ENCODE peak calls at places on chromosomes 5 and 9, in five cellular contexts. F is GM23248, C is mammary epithelial cell, W is HepG2, E is fibroblast of lung. R is an unnamed sample.

GRCh38 chr9:133103183-133103986 is 17.7 kb downstream of the RALGDS start:
- DNase-seq in F (peak; percentile 45), C (no peak), W (peak; percentile 34), E (peak; percentile 10), R (peak; percentile 46)

GRCh38 chr5:132456553-132457361 is 33.8 kb downstream of the IRF1 start:
- DNase-seq in F (peak; percentile 90), C (no peak), W (no peak), E (peak; percentile 73), R (peak; percentile 84)

GRCh38 chr9:113546566-113546965 is 83.0 kb downstream of the RGS3 start:
- DNase-seq in F (no peak), C (no peak), W (no peak), E (no peak), R (no peak)

GRCh38 chr5:178208540-178209227 is 4.4 kb downstream of the HNRNPAB start:
- DNase-seq in F (peak; percentile 39), C (no peak), W (no peak), E (no peak), R (no peak)

GRCh38 chr9:118577121-118577520 is 792.1 kb downstream of the BRINP1 start:
- DNase-seq in F (peak; percentile 80), C (peak; percentile 41), W (no peak), E (peak; percentile 79), R (no peak)

GRCh38 chr5:26945881-26946280 is 92.5 kb downstream of the CDH9 start:
- DNase-seq in F (no peak), C (no peak), W (no peak), E (peak; percentile 6), R (no peak)

GRCh38 chr5:111859533-111860270 is 102.7 kb upstream of the NREP start:
- DNase-seq in F (peak; percentile 86), C (no peak), W (no peak), E (peak; percentile 87), R (no peak)

GRCh38 chr5:138544171-138545134 is 1.4 kb upstream of the ETF1 start:
- DNase-seq in F (peak; percentile 80), C (peak; percentile 30), W (no peak), E (peak; percentile 42), R (no peak)

GRCh38 chr9:93620881-93621820 is 44.8 kb downstream of the PHF2 start:
- DNase-seq in F (no peak), C (no peak), W (no peak), E (no peak), R (no peak)

GRCh38 chr9:121326130-121326838 is 43.8 kb downstream of the STOM start:
- DNase-seq in F (peak; percentile 93), C (peak; percentile 23), W (no peak), E (peak; percentile 63), R (no peak)

GRCh38 chr9:124471761-124472160 is 21.5 kb downstream of the ADGRD2 start:
- DNase-seq in F (no peak), C (no peak), W (no peak), E (no peak), R (no peak)

GRCh38 chr5:112885001-112885400 is 23.9 kb downstream of the SRP19 start:
- DNase-seq in F (no peak), C (no peak), W (no peak), E (no peak), R (no peak)

DNA sequence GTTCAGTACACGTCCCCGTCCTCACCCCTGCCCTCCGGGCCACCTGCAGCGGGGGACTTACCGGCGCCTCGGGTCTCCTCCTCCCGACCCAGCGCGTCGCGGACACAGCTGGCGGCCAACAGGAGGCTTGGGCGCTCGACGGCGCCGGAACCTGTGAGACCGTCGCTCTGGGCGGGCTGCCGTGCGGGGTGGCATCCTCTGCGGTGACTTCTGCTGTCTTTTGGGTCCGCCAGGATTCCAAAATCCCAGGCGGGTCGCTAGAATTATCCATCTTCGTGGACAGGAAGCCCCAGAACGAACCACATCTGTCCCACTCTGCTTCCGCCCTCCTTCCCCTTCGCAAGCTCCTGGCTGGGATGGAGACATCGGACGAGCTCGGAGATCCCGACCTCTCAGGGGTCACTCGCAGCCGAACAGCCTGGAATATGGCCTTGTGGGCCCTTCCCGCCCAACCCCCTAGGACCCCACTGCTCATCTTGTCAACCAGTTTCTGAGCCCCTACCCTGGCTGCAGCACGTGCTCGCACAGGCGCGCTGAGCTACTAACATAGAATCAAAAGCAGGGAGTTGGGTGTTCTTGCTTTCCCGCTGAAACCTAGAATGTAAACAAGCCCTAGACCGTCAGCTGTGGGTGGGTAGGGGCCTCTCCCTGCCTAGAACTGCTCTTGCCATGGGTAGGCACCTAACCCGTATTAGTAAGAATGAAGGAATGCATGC is 947 bp upstream of the MARCHF3 start:
- DNase-seq in F (no peak), C (no peak), W (no peak), E (peak; percentile 7), R (peak; percentile 60)
- TF ChIP-seq EZH2 in F (no peak), C (no peak), W (no peak), E (no peak), R (no peak)

GRCh38 chr5:128537306-128537998 is 593 bp downstream of the FBN2 start:
- DNase-seq in F (peak; percentile 79), C (peak; percentile 59), W (no peak), E (peak; percentile 64), R (peak; percentile 58)

GRCh38 chr5:128537999-128538248 is at the start of gene FBN2:
- DNase-seq in F (no peak), C (no peak), W (no peak), E (no peak), R (no peak)

GRCh38 chr5:128536229-128536860 is 1.7 kb downstream of the FBN2 start:
- DNase-seq in F (peak; percentile 6), C (no peak), W (no peak), E (no peak), R (no peak)

GRCh38 chr5:128538249-128539037 is 398 bp upstream of the FBN2 start:
- DNase-seq in F (peak; percentile 79), C (peak; percentile 80), W (no peak), E (peak; percentile 77), R (peak; percentile 35)

DNA sequence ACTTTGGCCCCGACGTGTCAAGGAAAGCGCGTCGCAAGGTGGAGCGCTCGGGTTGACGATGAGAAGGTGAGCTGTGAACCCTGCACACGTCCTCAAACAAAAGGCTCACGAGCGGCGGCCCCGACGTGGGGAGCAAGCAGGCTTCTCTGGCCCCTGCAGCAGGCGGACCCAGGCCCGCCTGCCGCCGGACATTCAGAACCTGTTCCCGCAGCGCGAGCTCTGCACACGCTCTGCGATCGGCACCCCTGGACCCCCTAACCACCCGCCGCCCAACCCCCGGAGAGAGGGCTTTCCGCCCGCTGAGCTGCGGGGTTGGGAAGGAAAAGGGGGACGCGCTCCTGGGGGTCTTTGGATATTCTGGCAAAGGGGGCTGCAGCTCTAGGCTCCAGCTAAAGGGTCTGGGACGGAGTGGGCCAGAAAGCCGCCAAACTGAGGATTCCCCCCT is 1.2 kb downstream of the FBN2 start:
- DNase-seq in F (peak; percentile 31), C (no peak), W (no peak), E (peak; percentile 21), R (no peak)
- TF ChIP-seq EZH2 in F (no peak), C (no peak), W (no peak), E (no peak), R (no peak)

DNA sequence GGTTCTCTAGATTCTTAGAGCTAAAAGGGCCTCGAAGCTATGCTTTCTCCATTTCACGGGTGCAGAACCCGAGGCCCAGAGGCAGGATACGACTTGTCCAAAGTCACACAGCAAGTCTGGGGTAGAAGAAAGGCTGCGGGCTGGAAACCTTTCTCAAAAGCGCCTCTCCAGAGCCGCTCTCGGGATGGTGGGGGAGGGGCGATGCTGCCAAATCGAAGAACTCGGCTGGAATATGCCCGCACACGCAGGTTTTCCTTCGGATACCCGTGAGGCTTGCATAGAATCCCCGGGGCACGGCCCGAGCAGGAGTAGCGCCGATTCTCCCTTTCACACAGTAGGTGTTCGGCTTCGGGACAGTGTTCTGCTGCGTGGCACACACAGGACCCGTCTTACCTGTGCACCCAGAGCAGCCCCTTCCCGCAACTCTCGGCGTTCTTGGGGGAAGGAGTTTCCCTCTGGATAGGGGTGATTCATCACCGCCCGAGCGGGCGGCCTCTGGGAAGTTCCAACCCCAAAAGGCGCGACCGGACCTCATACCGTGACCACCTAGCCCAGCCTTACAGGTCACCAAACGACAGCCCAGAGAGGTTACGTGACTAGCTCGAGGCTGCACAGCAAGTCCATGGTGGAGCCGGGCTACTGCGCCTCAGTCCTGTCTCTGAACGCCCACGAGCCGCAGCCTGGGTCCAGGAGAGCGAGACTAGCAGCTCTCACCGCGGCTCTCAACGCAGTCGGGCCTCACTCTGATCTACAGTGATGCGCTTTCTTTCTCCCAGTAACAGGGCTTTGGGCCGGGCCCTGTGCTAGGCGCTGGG is 4.1 kb downstream of the PAX5 start:
- DNase-seq in F (peak; percentile 29), C (peak; percentile 46), W (no peak), E (no peak), R (no peak)
- TF ChIP-seq EZH2 in F (peak; percentile 87), C (peak; percentile 55), W (no peak), E (peak; percentile 96), R (no peak)

DNA sequence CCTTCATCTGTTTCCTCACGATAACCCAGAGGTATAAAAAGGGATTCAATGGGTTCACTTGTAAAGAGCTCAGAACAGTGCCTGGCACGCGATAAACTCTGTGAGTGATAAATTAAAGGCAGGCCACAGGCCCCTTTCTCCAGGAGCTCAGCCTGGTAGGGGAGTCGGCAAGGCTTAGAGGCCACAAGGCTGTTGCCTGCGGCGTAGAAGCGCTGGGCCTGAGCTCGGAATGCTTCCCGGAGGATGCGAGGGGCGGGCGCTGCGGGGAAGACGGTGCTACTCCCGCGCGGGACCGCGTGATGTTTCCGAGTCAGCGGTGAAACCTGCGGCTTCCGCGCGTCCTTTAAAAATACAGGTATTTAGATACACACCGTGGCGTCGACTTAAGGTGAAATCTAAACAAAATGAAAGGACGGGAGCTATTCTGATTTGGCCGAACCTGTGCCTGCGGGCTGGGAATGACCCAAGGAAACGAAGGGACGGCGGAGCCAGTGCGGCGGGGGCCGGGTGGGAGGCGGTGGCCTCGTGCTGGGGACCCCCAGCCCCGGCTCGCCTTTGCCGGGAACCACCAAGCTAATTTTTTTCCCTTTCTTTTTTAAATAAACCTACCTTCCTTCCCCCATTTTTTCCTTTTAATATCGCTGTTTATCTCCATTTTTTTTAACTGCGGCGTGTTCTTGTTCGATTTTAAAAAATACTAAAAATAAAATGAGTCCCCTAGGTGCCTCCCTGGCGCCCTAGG is 6.2 kb downstream of the NKX2-5 start:
- DNase-seq in F (peak; percentile 52), C (no peak), W (no peak), E (no peak), R (no peak)
- TF ChIP-seq EZH2 in F (peak; percentile 56), C (no peak), W (no peak), E (peak; percentile 71), R (no peak)

DNA sequence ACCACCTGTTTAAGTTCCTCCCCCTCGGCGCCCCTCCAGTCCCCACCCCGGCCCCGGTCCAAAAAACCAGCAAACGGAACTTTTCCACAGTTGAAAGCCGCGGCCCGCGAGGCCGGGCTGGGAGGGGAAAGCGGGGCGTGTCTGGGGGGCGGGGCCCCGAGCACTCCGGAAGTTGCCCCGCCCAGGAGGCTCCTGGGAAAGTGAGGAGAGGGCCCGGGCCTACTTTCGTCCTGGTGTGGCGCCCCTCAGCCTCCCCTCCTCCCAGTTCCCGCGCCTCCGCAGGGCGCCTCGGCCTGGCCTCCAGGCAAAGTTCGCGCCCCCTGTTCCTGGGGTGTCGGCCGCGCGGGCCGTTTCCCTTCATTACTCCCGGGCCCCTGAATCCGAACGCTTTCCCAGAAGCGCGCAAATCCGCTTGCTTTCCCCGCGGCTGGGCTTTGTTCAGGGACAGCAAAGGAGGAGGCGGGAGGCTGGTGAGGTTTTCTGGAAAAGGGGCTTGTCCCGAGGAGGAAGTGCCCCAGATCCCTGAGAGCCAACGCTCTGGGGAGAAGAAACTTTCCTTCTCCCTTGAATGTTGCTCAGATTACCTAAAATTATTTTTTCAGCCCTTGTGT is 4.4 kb upstream of the DMRT3 start:
- DNase-seq in F (no peak), C (no peak), W (no peak), E (no peak), R (no peak)
- TF ChIP-seq EZH2 in F (peak; percentile 94), C (no peak), W (no peak), E (no peak), R (no peak)